ENCODE peak calls at places on chromosomes 2 and 18, in eight cellular contexts. One of them, this sample, is unnamed.

GRCh38 chr2:24047703-24048033 is 477 bp upstream of the WDCP start:
- DNase-seq in kidney epithelial cell: no peak
- DNase-seq in HCT116: no peak
- DNase-seq in nephron progenitor cell: no peak
- DNase-seq in right atrium auricular region: no peak
- DNase-seq in CD4-positive, alpha-beta T cell: no peak
- DNase-seq in GM13977: no peak
- DNase-seq in upper lobe of right lung: no peak
- DNase-seq in this sample: no peak

GRCh38 chr18:40866013-40866644 is 1088.9 kb upstream of the PIK3C3 start:
- DNase-seq in kidney epithelial cell: no peak
- DNase-seq in HCT116: no peak
- DNase-seq in nephron progenitor cell: peak
- DNase-seq in right atrium auricular region: no peak
- DNase-seq in CD4-positive, alpha-beta T cell: no peak
- DNase-seq in GM13977: no peak
- DNase-seq in upper lobe of right lung: no peak
- DNase-seq in this sample: no peak

GRCh38 chr2:147297820-147298219 is 547.0 kb upstream of the ACVR2A start:
- DNase-seq in kidney epithelial cell: no peak
- DNase-seq in HCT116: no peak
- DNase-seq in nephron progenitor cell: no peak
- DNase-seq in right atrium auricular region: no peak
- DNase-seq in CD4-positive, alpha-beta T cell: no peak
- DNase-seq in GM13977: peak
- DNase-seq in upper lobe of right lung: no peak
- DNase-seq in this sample: no peak

GRCh38 chr2:112821142-112821541 is 15.4 kb downstream of the IL1B start:
- DNase-seq in kidney epithelial cell: no peak
- DNase-seq in HCT116: no peak
- DNase-seq in nephron progenitor cell: no peak
- DNase-seq in right atrium auricular region: no peak
- DNase-seq in CD4-positive, alpha-beta T cell: no peak
- DNase-seq in GM13977: peak
- DNase-seq in upper lobe of right lung: no peak
- DNase-seq in this sample: no peak

GRCh38 chr2:237603718-237604362 is 13.3 kb upstream of the RAB17 start:
- DNase-seq in kidney epithelial cell: no peak
- DNase-seq in HCT116: no peak
- DNase-seq in nephron progenitor cell: no peak
- DNase-seq in right atrium auricular region: peak
- DNase-seq in CD4-positive, alpha-beta T cell: peak
- DNase-seq in GM13977: peak
- DNase-seq in upper lobe of right lung: no peak
- DNase-seq in this sample: peak

GRCh38 chr2:217856159-217856558 is 146.6 kb downstream of the TNS1 start:
- DNase-seq in kidney epithelial cell: no peak
- DNase-seq in HCT116: no peak
- DNase-seq in nephron progenitor cell: no peak
- DNase-seq in right atrium auricular region: no peak
- DNase-seq in CD4-positive, alpha-beta T cell: no peak
- DNase-seq in GM13977: no peak
- DNase-seq in upper lobe of right lung: no peak
- DNase-seq in this sample: no peak

GRCh38 chr2:25365241-25365640 is 23.5 kb upstream of the DNMT3A start:
- DNase-seq in kidney epithelial cell: no peak
- DNase-seq in HCT116: no peak
- DNase-seq in nephron progenitor cell: no peak
- DNase-seq in right atrium auricular region: no peak
- DNase-seq in CD4-positive, alpha-beta T cell: no peak
- DNase-seq in GM13977: no peak
- DNase-seq in upper lobe of right lung: no peak
- DNase-seq in this sample: no peak

GRCh38 chr2:170218456-170218855 is 40.5 kb downstream of the MYO3B start:
- DNase-seq in kidney epithelial cell: no peak
- DNase-seq in HCT116: no peak
- DNase-seq in nephron progenitor cell: no peak
- DNase-seq in right atrium auricular region: no peak
- DNase-seq in CD4-positive, alpha-beta T cell: no peak
- DNase-seq in GM13977: no peak
- DNase-seq in upper lobe of right lung: no peak
- DNase-seq in this sample: no peak

GRCh38 chr2:164706522-164706921 is 85.2 kb upstream of the GRB14 start:
- DNase-seq in kidney epithelial cell: peak
- DNase-seq in HCT116: no peak
- DNase-seq in nephron progenitor cell: no peak
- DNase-seq in right atrium auricular region: no peak
- DNase-seq in CD4-positive, alpha-beta T cell: no peak
- DNase-seq in GM13977: no peak
- DNase-seq in upper lobe of right lung: no peak
- DNase-seq in this sample: no peak

GRCh38 chr2:151638188-151638933 is 95.9 kb downstream of the NEB start:
- DNase-seq in kidney epithelial cell: no peak
- DNase-seq in HCT116: no peak
- DNase-seq in nephron progenitor cell: no peak
- DNase-seq in right atrium auricular region: no peak
- DNase-seq in CD4-positive, alpha-beta T cell: peak
- DNase-seq in GM13977: no peak
- DNase-seq in upper lobe of right lung: no peak
- DNase-seq in this sample: no peak

GRCh38 chr2:17757321-17757720 is 3.4 kb downstream of the GEN1 start:
- DNase-seq in kidney epithelial cell: no peak
- DNase-seq in HCT116: no peak
- DNase-seq in nephron progenitor cell: no peak
- DNase-seq in right atrium auricular region: no peak
- DNase-seq in CD4-positive, alpha-beta T cell: no peak
- DNase-seq in GM13977: no peak
- DNase-seq in upper lobe of right lung: no peak
- DNase-seq in this sample: no peak

GRCh38 chr18:13164406-13164805 is 54.2 kb upstream of the LDLRAD4 start:
- DNase-seq in kidney epithelial cell: no peak
- DNase-seq in HCT116: no peak
- DNase-seq in nephron progenitor cell: no peak
- DNase-seq in right atrium auricular region: no peak
- DNase-seq in CD4-positive, alpha-beta T cell: no peak
- DNase-seq in GM13977: no peak
- DNase-seq in upper lobe of right lung: no peak
- DNase-seq in this sample: no peak

GRCh38 chr2:46780411-46780800 is 135.2 kb downstream of the MCFD2 start:
- DNase-seq in kidney epithelial cell: no peak
- DNase-seq in HCT116: no peak
- DNase-seq in nephron progenitor cell: no peak
- DNase-seq in right atrium auricular region: no peak
- DNase-seq in CD4-positive, alpha-beta T cell: no peak
- DNase-seq in GM13977: no peak
- DNase-seq in upper lobe of right lung: no peak
- DNase-seq in this sample: no peak

GRCh38 chr2:150675807-150676206 is 188.3 kb upstream of the RND3 start:
- DNase-seq in kidney epithelial cell: no peak
- DNase-seq in HCT116: no peak
- DNase-seq in nephron progenitor cell: no peak
- DNase-seq in right atrium auricular region: no peak
- DNase-seq in CD4-positive, alpha-beta T cell: no peak
- DNase-seq in GM13977: no peak
- DNase-seq in upper lobe of right lung: no peak
- DNase-seq in this sample: no peak

GRCh38 chr2:167825664-167826063 is 421.7 kb downstream of the STK39 start:
- DNase-seq in kidney epithelial cell: no peak
- DNase-seq in HCT116: no peak
- DNase-seq in nephron progenitor cell: no peak
- DNase-seq in right atrium auricular region: no peak
- DNase-seq in CD4-positive, alpha-beta T cell: no peak
- DNase-seq in GM13977: no peak
- DNase-seq in upper lobe of right lung: no peak
- DNase-seq in this sample: no peak

GRCh38 chr2:205659922-205660321 is 22.4 kb upstream of the NRP2 start:
- DNase-seq in kidney epithelial cell: no peak
- DNase-seq in HCT116: no peak
- DNase-seq in nephron progenitor cell: no peak
- DNase-seq in right atrium auricular region: no peak
- DNase-seq in CD4-positive, alpha-beta T cell: no peak
- DNase-seq in GM13977: no peak
- DNase-seq in upper lobe of right lung: no peak
- DNase-seq in this sample: no peak

GRCh38 chr2:60555066-60555793 is 1.8 kb upstream of the BCL11A start:
- DNase-seq in kidney epithelial cell: peak
- DNase-seq in HCT116: peak
- DNase-seq in nephron progenitor cell: peak
- DNase-seq in right atrium auricular region: no peak
- DNase-seq in CD4-positive, alpha-beta T cell: peak
- DNase-seq in GM13977: peak
- DNase-seq in upper lobe of right lung: peak
- DNase-seq in this sample: peak

GRCh38 chr2:190338453-190338852 is 4.9 kb upstream of the INPP1 start:
- DNase-seq in kidney epithelial cell: no peak
- DNase-seq in HCT116: no peak
- DNase-seq in nephron progenitor cell: no peak
- DNase-seq in right atrium auricular region: no peak
- DNase-seq in CD4-positive, alpha-beta T cell: no peak
- DNase-seq in GM13977: no peak
- DNase-seq in upper lobe of right lung: no peak
- DNase-seq in this sample: no peak

GRCh38 chr2:175309799-175310198 is 128.3 kb upstream of the ATP5MC3 start:
- DNase-seq in kidney epithelial cell: no peak
- DNase-seq in HCT116: peak
- DNase-seq in nephron progenitor cell: peak
- DNase-seq in right atrium auricular region: no peak
- DNase-seq in CD4-positive, alpha-beta T cell: no peak
- DNase-seq in GM13977: peak
- DNase-seq in upper lobe of right lung: no peak
- DNase-seq in this sample: peak

GRCh38 chr2:88190808-88191721 is 20.9 kb downstream of the THNSL2 start:
- DNase-seq in kidney epithelial cell: no peak
- DNase-seq in HCT116: peak
- DNase-seq in nephron progenitor cell: peak
- DNase-seq in right atrium auricular region: no peak
- DNase-seq in CD4-positive, alpha-beta T cell: no peak
- DNase-seq in GM13977: peak
- DNase-seq in upper lobe of right lung: no peak
- DNase-seq in this sample: peak
- TF ChIP-seq CTCF in kidney epithelial cell: peak
- TF ChIP-seq CTCF in HCT116: peak
- TF ChIP-seq CTCF in nephron progenitor cell: peak
- TF ChIP-seq CTCF in right atrium auricular region: peak
- TF ChIP-seq CTCF in CD4-positive, alpha-beta T cell: no peak
- TF ChIP-seq CTCF in GM13977: peak
- TF ChIP-seq CTCF in upper lobe of right lung: peak
- TF ChIP-seq CTCF in this sample: peak

GRCh38 chr2:15795426-15795825 is 144.9 kb upstream of the MYCN start:
- DNase-seq in kidney epithelial cell: no peak
- DNase-seq in HCT116: no peak
- DNase-seq in nephron progenitor cell: no peak
- DNase-seq in right atrium auricular region: no peak
- DNase-seq in CD4-positive, alpha-beta T cell: no peak
- DNase-seq in GM13977: no peak
- DNase-seq in upper lobe of right lung: no peak
- DNase-seq in this sample: no peak

GRCh38 chr2:15796543-15796942 is 143.8 kb upstream of the MYCN start:
- DNase-seq in kidney epithelial cell: no peak
- DNase-seq in HCT116: no peak
- DNase-seq in nephron progenitor cell: no peak
- DNase-seq in right atrium auricular region: no peak
- DNase-seq in CD4-positive, alpha-beta T cell: no peak
- DNase-seq in GM13977: no peak
- DNase-seq in upper lobe of right lung: no peak
- DNase-seq in this sample: no peak

GRCh38 chr2:15798716-15799431 is 141.5 kb upstream of the MYCN start:
- DNase-seq in kidney epithelial cell: no peak
- DNase-seq in HCT116: no peak
- DNase-seq in nephron progenitor cell: no peak
- DNase-seq in right atrium auricular region: no peak
- DNase-seq in CD4-positive, alpha-beta T cell: no peak
- DNase-seq in GM13977: no peak
- DNase-seq in upper lobe of right lung: no peak
- DNase-seq in this sample: no peak

GRCh38 chr2:15797946-15798281 is 142.4 kb upstream of the MYCN start:
- DNase-seq in kidney epithelial cell: no peak
- DNase-seq in HCT116: no peak
- DNase-seq in nephron progenitor cell: no peak
- DNase-seq in right atrium auricular region: no peak
- DNase-seq in CD4-positive, alpha-beta T cell: no peak
- DNase-seq in GM13977: no peak
- DNase-seq in upper lobe of right lung: no peak
- DNase-seq in this sample: no peak

DNA sequence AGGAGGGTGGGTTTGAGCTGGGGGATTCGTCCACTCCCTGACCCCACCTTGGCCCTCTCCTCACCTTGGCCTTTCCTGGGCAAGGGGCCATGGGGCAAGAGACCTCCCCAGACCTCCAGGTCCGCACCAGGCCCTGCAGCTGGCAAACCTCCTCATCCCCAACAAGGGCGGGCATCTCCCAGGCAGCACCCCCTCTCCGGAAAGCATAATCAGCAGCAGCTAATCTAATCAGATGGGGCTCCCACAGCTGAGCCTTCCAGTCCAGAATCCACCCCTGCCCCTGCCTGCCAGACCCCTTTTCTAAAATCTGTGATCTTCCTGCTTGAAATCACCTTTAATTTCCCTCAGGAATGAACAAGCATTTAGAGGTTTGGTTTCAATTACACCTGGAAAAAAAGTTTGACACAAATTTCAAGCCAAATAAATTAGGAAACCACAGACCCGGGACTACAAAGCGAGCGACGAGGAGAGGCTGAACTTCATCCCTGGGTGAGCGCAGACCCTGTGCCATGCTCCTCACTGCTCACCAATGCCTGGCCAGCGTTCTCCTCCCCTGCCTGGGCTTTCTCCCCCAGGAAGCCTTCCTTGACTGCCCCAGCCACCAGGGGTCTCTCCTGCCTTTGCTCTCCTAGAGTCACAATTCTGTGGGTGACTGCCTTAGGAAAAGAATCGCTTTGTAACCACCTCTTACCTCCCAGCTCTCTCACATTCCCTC is 143.0 kb upstream of the MYCN start:
- DNase-seq in kidney epithelial cell: no peak
- DNase-seq in HCT116: no peak
- DNase-seq in nephron progenitor cell: no peak
- DNase-seq in right atrium auricular region: no peak
- DNase-seq in CD4-positive, alpha-beta T cell: no peak
- DNase-seq in GM13977: no peak
- DNase-seq in upper lobe of right lung: no peak
- DNase-seq in this sample: no peak
- TF ChIP-seq CTCF in kidney epithelial cell: peak
- TF ChIP-seq CTCF in HCT116: peak
- TF ChIP-seq CTCF in nephron progenitor cell: no peak
- TF ChIP-seq CTCF in right atrium auricular region: no peak
- TF ChIP-seq CTCF in CD4-positive, alpha-beta T cell: no peak
- TF ChIP-seq CTCF in GM13977: peak
- TF ChIP-seq CTCF in upper lobe of right lung: no peak
- TF ChIP-seq CTCF in this sample: no peak

GRCh38 chr2:54557601-54558187 is 101.6 kb downstream of the SPTBN1 start:
- DNase-seq in kidney epithelial cell: no peak
- DNase-seq in HCT116: peak
- DNase-seq in nephron progenitor cell: peak
- DNase-seq in right atrium auricular region: peak
- DNase-seq in CD4-positive, alpha-beta T cell: peak
- DNase-seq in GM13977: peak
- DNase-seq in upper lobe of right lung: peak
- DNase-seq in this sample: peak
- TF ChIP-seq CTCF in kidney epithelial cell: no peak
- TF ChIP-seq CTCF in HCT116: no peak
- TF ChIP-seq CTCF in nephron progenitor cell: no peak
- TF ChIP-seq CTCF in right atrium auricular region: no peak
- TF ChIP-seq CTCF in CD4-positive, alpha-beta T cell: peak
- TF ChIP-seq CTCF in GM13977: no peak
- TF ChIP-seq CTCF in upper lobe of right lung: peak
- TF ChIP-seq CTCF in this sample: no peak

GRCh38 chr2:79219383-79219988 is 59.9 kb upstream of the REG3A start:
- DNase-seq in kidney epithelial cell: peak
- DNase-seq in HCT116: no peak
- DNase-seq in nephron progenitor cell: peak
- DNase-seq in right atrium auricular region: no peak
- DNase-seq in CD4-positive, alpha-beta T cell: no peak
- DNase-seq in GM13977: peak
- DNase-seq in upper lobe of right lung: no peak
- DNase-seq in this sample: peak
- TF ChIP-seq CTCF in kidney epithelial cell: peak
- TF ChIP-seq CTCF in HCT116: peak
- TF ChIP-seq CTCF in nephron progenitor cell: peak
- TF ChIP-seq CTCF in right atrium auricular region: peak
- TF ChIP-seq CTCF in CD4-positive, alpha-beta T cell: peak
- TF ChIP-seq CTCF in GM13977: peak
- TF ChIP-seq CTCF in upper lobe of right lung: peak
- TF ChIP-seq CTCF in this sample: peak

This sample was measured in endothelial cell.